ENCODE peak calls at places on chromosomes 7 and 10, in six cellular contexts. I, Z, G, X, W and A are unnamed samples.

GRCh38 chr7:116380030-116380429 is 119.5 kb upstream of the CAV2 start:
- DNase-seq in I (no peak), Z (no peak), G (no peak), X (no peak), W (no peak), A (no peak)

GRCh38 chr10:101310528-101311439 is 43.2 kb upstream of the BTRC start:
- DNase-seq in I (no peak), Z (no peak), G (no peak), X (peak; percentile 76), W (peak; percentile 71), A (no peak)

GRCh38 chr7:133053321-133053891 is 28.5 kb downstream of the CHCHD3 start:
- DNase-seq in I (no peak), Z (no peak), G (no peak), X (no peak), W (no peak), A (peak; percentile 86)

GRCh38 chr7:143240323-143241168 is 18.7 kb downstream of the TAS2R40 start:
- DNase-seq in I (no peak), Z (peak; percentile 61), G (peak; percentile 88), X (peak; percentile 73), W (peak; percentile 61), A (peak; percentile 44)

GRCh38 chr10:3196482-3196881 is 23.9 kb upstream of the PITRM1 start:
- DNase-seq in I (no peak), Z (no peak), G (no peak), X (no peak), W (no peak), A (no peak)

GRCh38 chr10:60270426-60270825 is 119.2 kb downstream of the ANK3 start:
- DNase-seq in I (no peak), Z (no peak), G (peak; percentile 5), X (no peak), W (no peak), A (no peak)

GRCh38 chr7:101094791-101095375 is 9.6 kb downstream of the TRIM56 start:
- DNase-seq in I (no peak), Z (no peak), G (peak; percentile 81), X (peak; percentile 73), W (no peak), A (no peak)

GRCh38 chr10:117535045-117535751 is 7.3 kb upstream of the EMX2 start:
- DNase-seq in I (no peak), Z (no peak), G (peak; percentile 40), X (no peak), W (no peak), A (no peak)

GRCh38 chr7:136953386-136953785 is 84.9 kb downstream of the CHRM2 start:
- DNase-seq in I (no peak), Z (no peak), G (no peak), X (no peak), W (no peak), A (no peak)

GRCh38 chr7:6446977-6447588 is 671 bp downstream of the DAGLB start:
- DNase-seq in I (peak; percentile 23), Z (peak; percentile 75), G (peak; percentile 92), X (peak; percentile 52), W (peak; percentile 66), A (peak; percentile 69)

GRCh38 chr7:48337781-48338180 is 166.5 kb downstream of the ABCA13 start:
- DNase-seq in I (no peak), Z (no peak), G (no peak), X (no peak), W (no peak), A (no peak)

GRCh38 chr10:78575400-78575799 is 493.4 kb upstream of the ZMIZ1 start:
- DNase-seq in I (no peak), Z (no peak), G (no peak), X (no peak), W (no peak), A (no peak)